ENCODE peak calls at places on chromosomes 5 and 9, in four cellular contexts. One of them, this sample, is unnamed.

GRCh38 chr9:129665008-129665771 is at the start of gene PRRX2:
- DNase-seq in cardiac muscle cell: peak
- DNase-seq in HFFc6: peak
- DNase-seq in fibroblast of lung: no peak
- DNase-seq in this sample: no peak

GRCh38 chr5:16618138-16618897 is 1.5 kb upstream of the RETREG1 start:
- DNase-seq in cardiac muscle cell: no peak
- DNase-seq in HFFc6: no peak
- DNase-seq in fibroblast of lung: no peak
- DNase-seq in this sample: no peak

GRCh38 chr5:107155667-107156066 is 515.1 kb downstream of the EFNA5 start:
- DNase-seq in cardiac muscle cell: peak
- DNase-seq in HFFc6: no peak
- DNase-seq in fibroblast of lung: no peak
- DNase-seq in this sample: no peak

GRCh38 chr5:53403291-53403690 is 77.1 kb upstream of the FST start:
- DNase-seq in cardiac muscle cell: no peak
- DNase-seq in HFFc6: no peak
- DNase-seq in fibroblast of lung: no peak
- DNase-seq in this sample: no peak

GRCh38 chr5:30436718-30437117 is 756.8 kb upstream of the CDH6 start:
- DNase-seq in cardiac muscle cell: no peak
- DNase-seq in HFFc6: no peak
- DNase-seq in fibroblast of lung: no peak
- DNase-seq in this sample: no peak

GRCh38 chr9:78601957-78602565 is 305.1 kb downstream of the PSAT1 start:
- DNase-seq in cardiac muscle cell: peak
- DNase-seq in HFFc6: peak
- DNase-seq in fibroblast of lung: peak
- DNase-seq in this sample: no peak

GRCh38 chr5:132962429-132962928 is 955 bp downstream of the AFF4 start:
- DNase-seq in cardiac muscle cell: peak
- DNase-seq in HFFc6: peak
- DNase-seq in fibroblast of lung: peak
- DNase-seq in this sample: peak

GRCh38 chr9:89874351-89875321 is 269.8 kb downstream of the GADD45G start:
- DNase-seq in cardiac muscle cell: no peak
- DNase-seq in HFFc6: no peak
- DNase-seq in fibroblast of lung: peak
- DNase-seq in this sample: no peak

GRCh38 chr9:17422994-17423680 is 155.7 kb upstream of the SH3GL2 start:
- DNase-seq in cardiac muscle cell: no peak
- DNase-seq in HFFc6: peak
- DNase-seq in fibroblast of lung: peak
- DNase-seq in this sample: no peak

GRCh38 chr9:37801287-37801850 is 772 bp downstream of the DCAF10 start:
- DNase-seq in cardiac muscle cell: peak
- DNase-seq in HFFc6: peak
- DNase-seq in fibroblast of lung: peak
- DNase-seq in this sample: peak

GRCh38 chr9:98330831-98331230 is 75.4 kb upstream of the TBC1D2 start:
- DNase-seq in cardiac muscle cell: no peak
- DNase-seq in HFFc6: peak
- DNase-seq in fibroblast of lung: peak
- DNase-seq in this sample: no peak

GRCh38 chr9:133088146-133088750 is 26.5 kb downstream of the CEL start:
- DNase-seq in cardiac muscle cell: no peak
- DNase-seq in HFFc6: no peak
- DNase-seq in fibroblast of lung: no peak
- DNase-seq in this sample: peak

GRCh38 chr9:74961496-74961895 is 8.8 kb upstream of the C9orf40 start:
- DNase-seq in cardiac muscle cell: no peak
- DNase-seq in HFFc6: no peak
- DNase-seq in fibroblast of lung: no peak
- DNase-seq in this sample: no peak

GRCh38 chr5:43555895-43556606 is 826 bp downstream of the PAIP1 start:
- DNase-seq in cardiac muscle cell: peak
- DNase-seq in HFFc6: no peak
- DNase-seq in fibroblast of lung: peak
- DNase-seq in this sample: peak

GRCh38 chr9:8622871-8623270 is 823.3 kb upstream of the DMAC1 start:
- DNase-seq in cardiac muscle cell: no peak
- DNase-seq in HFFc6: no peak
- DNase-seq in fibroblast of lung: no peak
- DNase-seq in this sample: no peak

GRCh38 chr5:138955013-138955660 is 80.0 kb upstream of the LRRTM2 start:
- DNase-seq in cardiac muscle cell: no peak
- DNase-seq in HFFc6: no peak
- DNase-seq in fibroblast of lung: peak
- DNase-seq in this sample: no peak

GRCh38 chr5:168409601-168410458 is 76.4 kb upstream of the RARS1 start:
- DNase-seq in cardiac muscle cell: peak
- DNase-seq in HFFc6: peak
- DNase-seq in fibroblast of lung: peak
- DNase-seq in this sample: peak

GRCh38 chr5:125659316-125660071 is 763.7 kb upstream of the GRAMD2B start:
- DNase-seq in cardiac muscle cell: no peak
- DNase-seq in HFFc6: no peak
- DNase-seq in fibroblast of lung: peak
- DNase-seq in this sample: no peak

GRCh38 chr5:143737073-143737472 is 74.9 kb upstream of the HMHB1 start:
- DNase-seq in cardiac muscle cell: no peak
- DNase-seq in HFFc6: no peak
- DNase-seq in fibroblast of lung: no peak
- DNase-seq in this sample: no peak

GRCh38 chr9:16824545-16825041 is 45.9 kb downstream of the BNC2 start:
- DNase-seq in cardiac muscle cell: no peak
- DNase-seq in HFFc6: peak
- DNase-seq in fibroblast of lung: peak
- DNase-seq in this sample: no peak

GRCh38 chr5:7828269-7828668 is 22.7 kb downstream of the CFAP90 start:
- DNase-seq in cardiac muscle cell: no peak
- DNase-seq in HFFc6: no peak
- DNase-seq in fibroblast of lung: no peak
- DNase-seq in this sample: no peak

GRCh38 chr9:88537743-88538055 is 2.7 kb downstream of the NXNL2 start:
- DNase-seq in cardiac muscle cell: no peak
- DNase-seq in HFFc6: peak
- DNase-seq in fibroblast of lung: peak
- DNase-seq in this sample: no peak

GRCh38 chr9:112334319-112334828 is 955 bp upstream of the PTBP3 start:
- DNase-seq in cardiac muscle cell: no peak
- DNase-seq in HFFc6: peak
- DNase-seq in fibroblast of lung: peak
- DNase-seq in this sample: peak

GRCh38 chr5:88682797-88683496 is 200.0 kb downstream of the MEF2C start:
- DNase-seq in cardiac muscle cell: no peak
- DNase-seq in HFFc6: no peak
- DNase-seq in fibroblast of lung: no peak
- DNase-seq in this sample: no peak

GRCh38 chr9:37921546-37922300 is 17.8 kb upstream of the SLC25A51 start:
- DNase-seq in cardiac muscle cell: no peak
- DNase-seq in HFFc6: no peak
- DNase-seq in fibroblast of lung: no peak
- DNase-seq in this sample: no peak

GRCh38 chr5:174547814-174548213 is 176.6 kb upstream of the MSX2 start:
- DNase-seq in cardiac muscle cell: no peak
- DNase-seq in HFFc6: no peak
- DNase-seq in fibroblast of lung: no peak
- DNase-seq in this sample: no peak

GRCh38 chr5:132264546-132265335 is 7.2 kb downstream of the PDLIM4 start:
- DNase-seq in cardiac muscle cell: no peak
- DNase-seq in HFFc6: no peak
- DNase-seq in fibroblast of lung: no peak
- DNase-seq in this sample: peak

GRCh38 chr5:57332350-57332749 is 150.3 kb downstream of the ACTBL2 start:
- DNase-seq in cardiac muscle cell: no peak
- DNase-seq in HFFc6: no peak
- DNase-seq in fibroblast of lung: peak
- DNase-seq in this sample: no peak

GRCh38 chr5:73273379-73274050 is 100.5 kb downstream of the TMEM174 start:
- DNase-seq in cardiac muscle cell: no peak
- DNase-seq in HFFc6: no peak
- DNase-seq in fibroblast of lung: no peak
- DNase-seq in this sample: no peak

GRCh38 chr5:107668933-107669542 is 1.7 kb downstream of the EFNA5 start:
- DNase-seq in cardiac muscle cell: peak
- DNase-seq in HFFc6: no peak
- DNase-seq in fibroblast of lung: peak
- DNase-seq in this sample: no peak

GRCh38 chr9:134770972-134771971 is 109.3 kb upstream of the FCN2 start:
- DNase-seq in cardiac muscle cell: no peak
- DNase-seq in HFFc6: no peak
- DNase-seq in fibroblast of lung: no peak
- DNase-seq in this sample: peak

GRCh38 chr5:54227109-54227508 is 83.3 kb downstream of the ARL15 start:
- DNase-seq in cardiac muscle cell: no peak
- DNase-seq in HFFc6: no peak
- DNase-seq in fibroblast of lung: no peak
- DNase-seq in this sample: no peak

GRCh38 chr9:14961372-14962068 is 51.3 kb upstream of the FREM1 start:
- DNase-seq in cardiac muscle cell: no peak
- DNase-seq in HFFc6: no peak
- DNase-seq in fibroblast of lung: no peak
- DNase-seq in this sample: no peak

GRCh38 chr9:561430-561829 is 280.1 kb upstream of the DMRT1 start:
- DNase-seq in cardiac muscle cell: no peak
- DNase-seq in HFFc6: no peak
- DNase-seq in fibroblast of lung: peak
- DNase-seq in this sample: no peak

GRCh38 chr9:83323148-83323547 is 215.1 kb downstream of the FRMD3 start:
- DNase-seq in cardiac muscle cell: no peak
- DNase-seq in HFFc6: no peak
- DNase-seq in fibroblast of lung: no peak
- DNase-seq in this sample: no peak

GRCh38 chr5:109483395-109483974 is 73.7 kb upstream of the PJA2 start:
- DNase-seq in cardiac muscle cell: no peak
- DNase-seq in HFFc6: no peak
- DNase-seq in fibroblast of lung: no peak
- DNase-seq in this sample: no peak

GRCh38 chr5:109476292-109476691 is 66.5 kb upstream of the PJA2 start:
- DNase-seq in cardiac muscle cell: no peak
- DNase-seq in HFFc6: no peak
- DNase-seq in fibroblast of lung: no peak
- DNase-seq in this sample: no peak

GRCh38 chr5:109482748-109483147 is 73.0 kb upstream of the PJA2 start:
- DNase-seq in cardiac muscle cell: no peak
- DNase-seq in HFFc6: no peak
- DNase-seq in fibroblast of lung: no peak
- DNase-seq in this sample: no peak

GRCh38 chr5:109478830-109479229 is 69.1 kb upstream of the PJA2 start:
- DNase-seq in cardiac muscle cell: no peak
- DNase-seq in HFFc6: no peak
- DNase-seq in fibroblast of lung: no peak
- DNase-seq in this sample: no peak

GRCh38 chr5:109479260-109479860 is 69.6 kb upstream of the PJA2 start:
- DNase-seq in cardiac muscle cell: peak
- DNase-seq in HFFc6: peak
- DNase-seq in fibroblast of lung: peak
- DNase-seq in this sample: peak
- TF ChIP-seq CTCF in cardiac muscle cell: peak
- TF ChIP-seq CTCF in HFFc6: peak
- TF ChIP-seq CTCF in fibroblast of lung: no peak
- TF ChIP-seq CTCF in this sample: peak

GRCh38 chr9:95610006-95610785 is 93.4 kb upstream of the PTCH1 start:
- DNase-seq in cardiac muscle cell: no peak
- DNase-seq in HFFc6: no peak
- DNase-seq in fibroblast of lung: no peak
- DNase-seq in this sample: no peak

GRCh38 chr9:95611354-95611753 is 94.6 kb upstream of the PTCH1 start:
- DNase-seq in cardiac muscle cell: peak
- DNase-seq in HFFc6: no peak
- DNase-seq in fibroblast of lung: no peak
- DNase-seq in this sample: no peak

GRCh38 chr9:95613670-95614069 is 96.9 kb upstream of the PTCH1 start:
- DNase-seq in cardiac muscle cell: no peak
- DNase-seq in HFFc6: no peak
- DNase-seq in fibroblast of lung: no peak
- DNase-seq in this sample: no peak

GRCh38 chr9:95620296-95620695 is 103.5 kb upstream of the PTCH1 start:
- DNase-seq in cardiac muscle cell: no peak
- DNase-seq in HFFc6: no peak
- DNase-seq in fibroblast of lung: peak
- DNase-seq in this sample: no peak

GRCh38 chr9:95615246-95615645 is 98.5 kb upstream of the PTCH1 start:
- DNase-seq in cardiac muscle cell: no peak
- DNase-seq in HFFc6: no peak
- DNase-seq in fibroblast of lung: no peak
- DNase-seq in this sample: no peak
- TF ChIP-seq CTCF in cardiac muscle cell: no peak
- TF ChIP-seq CTCF in HFFc6: no peak
- TF ChIP-seq CTCF in fibroblast of lung: no peak
- TF ChIP-seq CTCF in this sample: no peak

GRCh38 chr5:127746756-127747155 is 43.6 kb downstream of the CCDC192 start:
- DNase-seq in cardiac muscle cell: no peak
- DNase-seq in HFFc6: no peak
- DNase-seq in fibroblast of lung: peak
- DNase-seq in this sample: no peak
- TF ChIP-seq CTCF in cardiac muscle cell: peak
- TF ChIP-seq CTCF in HFFc6: peak
- TF ChIP-seq CTCF in fibroblast of lung: peak
- TF ChIP-seq CTCF in this sample: peak

GRCh38 chr5:152364172-152364571 is 40.9 kb downstream of the NMUR2 start:
- DNase-seq in cardiac muscle cell: no peak
- DNase-seq in HFFc6: no peak
- DNase-seq in fibroblast of lung: no peak
- DNase-seq in this sample: no peak
- TF ChIP-seq CTCF in cardiac muscle cell: no peak
- TF ChIP-seq CTCF in HFFc6: no peak
- TF ChIP-seq CTCF in fibroblast of lung: no peak
- TF ChIP-seq CTCF in this sample: no peak

DNA sequence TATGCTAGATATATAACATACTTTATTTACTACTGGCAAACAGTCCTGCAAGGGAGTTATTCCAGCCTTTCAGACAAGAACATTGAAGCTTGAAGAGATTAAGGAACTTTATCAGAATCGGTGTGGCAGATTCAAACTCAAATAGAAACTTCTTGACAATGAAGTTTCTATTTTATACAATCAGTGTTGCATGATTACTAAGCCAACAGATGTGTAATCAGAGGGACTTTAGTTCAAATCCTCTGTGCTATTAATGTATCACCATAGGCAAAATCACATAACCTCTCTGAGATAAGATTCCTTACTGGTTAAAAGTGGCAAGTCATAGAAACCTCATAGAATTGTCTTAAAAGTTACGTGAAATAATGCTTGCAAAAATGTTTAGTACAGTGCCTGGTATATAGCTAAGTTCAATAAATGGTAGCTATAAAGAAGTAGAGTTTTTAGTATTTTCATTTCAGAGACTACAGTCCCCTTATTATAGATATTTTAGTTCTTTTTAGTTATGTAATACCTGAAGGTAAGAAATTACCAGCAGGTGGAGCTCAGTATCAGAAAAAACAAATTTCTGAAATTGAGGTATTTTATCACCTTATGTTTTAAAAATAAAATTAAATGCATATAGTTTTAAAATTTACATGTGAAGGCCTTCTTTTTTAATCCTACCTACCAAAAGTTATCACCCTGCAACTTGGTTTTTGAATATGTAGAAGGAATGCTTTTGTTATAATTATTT is 172.1 kb downstream of the FER start:
- DNase-seq in cardiac muscle cell: no peak
- DNase-seq in HFFc6: no peak
- DNase-seq in fibroblast of lung: peak
- DNase-seq in this sample: peak
- TF ChIP-seq CTCF in cardiac muscle cell: peak
- TF ChIP-seq CTCF in HFFc6: peak
- TF ChIP-seq CTCF in fibroblast of lung: no peak
- TF ChIP-seq CTCF in this sample: peak